ENCODE peak calls at places on chromosomes 12 and 14, in eight cellular contexts. V is left lung; R is CD4-positive, alpha-beta T cell; N is HepG2; U is Panc1; O is heart right ventricle; L is foreskin keratinocyte; H is activated CD8-positive, alpha-beta memory T cell treated with anti-CD3 and anti-CD28 coated beads, Interleukin-2, amount 10 ng/mL, durations not matched to agents 7 days and 5 days. S is an unnamed sample.

GRCh38 chr14:71529855-71530254 is 402.4 kb upstream of the RGS6 start:
- ATAC-seq in N (no peak), R (no peak), L (no peak), H (no peak), V (peak; percentile 70), O (peak; percentile 87), U (no peak), S (peak; percentile 18)

GRCh38 chr12:102593128-102593527 is 112.8 kb upstream of the IGF1 start:
- ATAC-seq in H (no peak), N (no peak), R (no peak), L (no peak), O (no peak), U (no peak), V (no peak), S (no peak)

GRCh38 chr12:124310178-124310577 is 15.3 kb downstream of the RFLNA start:
- ATAC-seq in H (no peak), V (no peak), L (no peak), R (no peak), O (no peak), N (no peak), U (no peak), S (no peak)

GRCh38 chr14:68349900-68350323 is 443.0 kb downstream of the ZFP36L1 start:
- ATAC-seq in R (no peak), N (peak; percentile 99), O (no peak), L (no peak), V (no peak), H (no peak), U (no peak), S (no peak)

GRCh38 chr12:112350593-112351592 is 31.3 kb downstream of the HECTD4 start:
- ATAC-seq in U (no peak), N (no peak), R (no peak), H (no peak), L (no peak), O (no peak), V (no peak), S (peak; percentile 73)

GRCh38 chr14:92922155-92922735 is 705 bp upstream of the CHGA start:
- ATAC-seq in L (no peak), O (no peak), U (no peak), R (no peak), V (no peak), N (no peak), H (no peak), S (no peak)

GRCh38 chr12:92445253-92446081 is 257.3 kb upstream of the PLEKHG7 start:
- ATAC-seq in U (no peak), H (no peak), L (peak; percentile 74), V (peak; percentile 45), O (peak; percentile 73), N (no peak), R (no peak), S (peak; percentile 71)

GRCh38 chr14:73438993-73439392 is 19.4 kb downstream of the NUMB start:
- ATAC-seq in H (no peak), O (no peak), R (no peak), U (no peak), L (no peak), V (no peak), N (no peak), S (no peak)

GRCh38 chr12:68565391-68565903 is 45.3 kb upstream of the RAP1B start:
- ATAC-seq in N (no peak), V (no peak), H (peak; percentile 88), R (peak; percentile 61), U (peak; percentile 95), L (peak; percentile 67), O (no peak), S (no peak)

GRCh38 chr12:65925626-65926025 is 101.3 kb downstream of the HMGA2 start:
- ATAC-seq in U (no peak), V (peak; percentile 61), H (no peak), O (peak; percentile 41), N (peak; percentile 5), R (no peak), L (no peak), S (no peak)

GRCh38 chr12:98736352-98737326 is 91.5 kb downstream of the APAF1 start:
- ATAC-seq in U (no peak), H (no peak), L (no peak), R (no peak), V (peak; percentile 52), N (peak; percentile 94), O (no peak), S (no peak)

GRCh38 chr14:21215879-21216251 is 53.4 kb downstream of the HNRNPC start:
- ATAC-seq in N (no peak), O (no peak), H (peak; percentile 40), V (no peak), R (peak; percentile 64), L (no peak), U (no peak), S (no peak)

GRCh38 chr12:31929140-31929526 is 30.1 kb upstream of the RESF1 start:
- ATAC-seq in L (no peak), V (no peak), N (no peak), O (no peak), H (peak; percentile 10), R (peak; percentile 18), U (no peak), S (no peak)

GRCh38 chr14:99175331-99176155 is 96.5 kb downstream of the BCL11B start:
- ATAC-seq in H (no peak), V (no peak), R (no peak), L (no peak), N (no peak), O (no peak), U (no peak), S (no peak)

GRCh38 chr12:130013771-130014484 is 110.1 kb upstream of the TMEM132D start:
- ATAC-seq in R (no peak), L (peak; percentile 67), H (no peak), N (peak; percentile 96), U (peak; percentile 91), V (peak; percentile 90), O (peak; percentile 41), S (peak; percentile 66)

GRCh38 chr12:67714648-67715047 is 66.1 kb downstream of the DYRK2 start:
- ATAC-seq in H (no peak), O (no peak), U (no peak), L (no peak), V (no peak), R (no peak), N (no peak), S (no peak)

GRCh38 chr14:37422748-37423147 is 172.3 kb downstream of the FOXA1 start:
- ATAC-seq in L (no peak), U (no peak), R (no peak), V (no peak), H (no peak), O (no peak), N (no peak), S (no peak)

GRCh38 chr12:123225443-123225842 is 7.5 kb downstream of the MPHOSPH9 start:
- ATAC-seq in L (no peak), R (no peak), O (no peak), U (no peak), H (no peak), N (no peak), V (no peak), S (no peak)

GRCh38 chr12:120078868-120079267 is 37.7 kb downstream of the RAB35 start:
- ATAC-seq in R (peak; percentile 68), L (peak; percentile 80), H (no peak), N (peak; percentile 67), V (no peak), U (peak; percentile 31), O (no peak), S (peak; percentile 76)

GRCh38 chr12:106739815-106740552 is 34.5 kb upstream of the RIC8B start:
- ATAC-seq in H (no peak), R (no peak), O (peak; percentile 36), L (no peak), V (peak; percentile 48), N (no peak), U (no peak), S (no peak)

GRCh38 chr12:74885775-74886174 is 323.9 kb downstream of the KCNC2 start:
- ATAC-seq in V (no peak), L (no peak), O (no peak), H (no peak), U (no peak), R (no peak), N (no peak), S (no peak)

GRCh38 chr12:117151195-117152031 is 38.9 kb downstream of the FBXO21 start:
- ATAC-seq in L (no peak), R (no peak), O (peak; percentile 72), N (peak; percentile 20), V (peak; percentile 74), U (peak; percentile 58), H (no peak), S (no peak)

GRCh38 chr14:76352639-76353281 is 23.2 kb upstream of the ESRRB start:
- ATAC-seq in O (peak; percentile 74), N (peak; percentile 96), R (no peak), L (peak; percentile 60), V (peak; percentile 88), U (peak; percentile 86), H (peak; percentile 81), S (peak; percentile 56)

GRCh38 chr12:56121204-56121870 is 3.3 kb downstream of the ZC3H10 start:
- ATAC-seq in U (no peak), L (no peak), O (no peak), H (no peak), R (no peak), V (no peak), N (no peak), S (no peak)

GRCh38 chr12:6312529-6313325 is 2.2 kb downstream of the PLEKHG6 start:
- ATAC-seq in N (no peak), U (peak; percentile 44), V (peak; percentile 79), O (peak; percentile 28), L (peak; percentile 84), H (no peak), R (peak; percentile 24), S (peak; percentile 79)

GRCh38 chr12:96044017-96044985 is 8.9 kb upstream of the LTA4H start:
- ATAC-seq in O (peak; percentile 25), N (no peak), L (no peak), U (no peak), V (no peak), R (no peak), H (no peak), S (no peak)

GRCh38 chr12:21234395-21234794 is 100.3 kb downstream of the SLCO1A2 start:
- ATAC-seq in R (no peak), L (no peak), N (no peak), V (no peak), H (no peak), U (no peak), O (no peak), S (no peak)

GRCh38 chr12:49911213-49911605 is 7.5 kb upstream of the FAIM2 start:
- ATAC-seq in U (no peak), L (no peak), R (no peak), O (no peak), V (no peak), N (no peak), H (no peak), S (no peak)

GRCh38 chr12:24134092-24134491 is 184.6 kb upstream of the SOX5 start:
- ATAC-seq in U (no peak), O (no peak), H (no peak), N (no peak), R (no peak), L (no peak), V (no peak), S (no peak)

GRCh38 chr14:91750634-91751198 is 18.8 kb upstream of the CATSPERB start:
- ATAC-seq in N (no peak), H (no peak), L (no peak), O (no peak), V (no peak), U (no peak), R (no peak), S (peak; percentile 58)

GRCh38 chr12:49276304-49277290 is 11.7 kb downstream of the TUBA1C start:
- ATAC-seq in H (no peak), O (no peak), L (no peak), V (no peak), N (peak; percentile 43), R (no peak), U (peak; percentile 18), S (peak; percentile 6)

GRCh38 chr12:26636710-26637328 is 196.2 kb downstream of the ITPR2 start:
- ATAC-seq in R (no peak), O (no peak), H (no peak), N (peak; percentile 62), L (peak; percentile 64), V (peak; percentile 78), U (peak; percentile 85), S (peak; percentile 28)

GRCh38 chr12:47206450-47206830 is 126.7 kb upstream of the AMIGO2 start:
- ATAC-seq in V (no peak), L (no peak), O (no peak), N (no peak), U (no peak), H (no peak), R (no peak), S (no peak)

GRCh38 chr14:71333705-71334104 is 426.4 kb downstream of the PCNX1 start:
- ATAC-seq in H (peak; percentile 39), N (no peak), L (no peak), R (no peak), V (no peak), U (no peak), O (no peak), S (no peak)